ENCODE peak calls at places on chromosomes 2 and 18, in six cellular contexts. One of them, this sample, is unnamed.

GRCh38 chr2:85247591-85247990 is 80.2 kb downstream of the TGOLN2 start:
- DNase-seq in GM23248: no peak
- DNase-seq in OCI-LY7: no peak
- DNase-seq in MM.1S: no peak
- DNase-seq in hepatocyte: no peak
- DNase-seq in HCT116: no peak
- DNase-seq in this sample: no peak

GRCh38 chr2:203626952-203627681 is 79.3 kb upstream of the CD28 start:
- DNase-seq in GM23248: peak
- DNase-seq in OCI-LY7: no peak
- DNase-seq in MM.1S: no peak
- DNase-seq in HCT116: no peak
- DNase-seq in hepatocyte: peak
- DNase-seq in this sample: no peak

GRCh38 chr2:14567561-14567960 is 65.0 kb upstream of the LRATD1 start:
- DNase-seq in HCT116: no peak
- DNase-seq in hepatocyte: no peak
- DNase-seq in GM23248: no peak
- DNase-seq in MM.1S: no peak
- DNase-seq in OCI-LY7: no peak
- DNase-seq in this sample: no peak

GRCh38 chr2:225052703-225053102 is 10.4 kb upstream of the DOCK10 start:
- DNase-seq in HCT116: no peak
- DNase-seq in OCI-LY7: peak
- DNase-seq in GM23248: no peak
- DNase-seq in hepatocyte: no peak
- DNase-seq in MM.1S: peak
- DNase-seq in this sample: no peak

GRCh38 chr2:78408795-78409118 is 616.7 kb upstream of the REG3G start:
- DNase-seq in OCI-LY7: no peak
- DNase-seq in GM23248: no peak
- DNase-seq in hepatocyte: no peak
- DNase-seq in MM.1S: no peak
- DNase-seq in HCT116: no peak
- DNase-seq in this sample: no peak

GRCh38 chr18:74288041-74288440 is 3.7 kb downstream of the CYB5A start:
- DNase-seq in OCI-LY7: no peak
- DNase-seq in GM23248: no peak
- DNase-seq in hepatocyte: no peak
- DNase-seq in MM.1S: no peak
- DNase-seq in HCT116: no peak
- DNase-seq in this sample: no peak

GRCh38 chr2:46988733-46989481 is 73.3 kb upstream of the MCFD2 start:
- DNase-seq in HCT116: no peak
- DNase-seq in hepatocyte: no peak
- DNase-seq in GM23248: no peak
- DNase-seq in OCI-LY7: peak
- DNase-seq in MM.1S: no peak
- DNase-seq in this sample: peak

GRCh38 chr2:239936838-239937581 is 88.1 kb downstream of the NDUFA10 start:
- DNase-seq in GM23248: no peak
- DNase-seq in MM.1S: no peak
- DNase-seq in HCT116: no peak
- DNase-seq in OCI-LY7: no peak
- DNase-seq in hepatocyte: no peak
- DNase-seq in this sample: no peak

GRCh38 chr18:61334491-61334850 is 1.2 kb downstream of the CDH20 start:
- DNase-seq in OCI-LY7: no peak
- DNase-seq in HCT116: no peak
- DNase-seq in MM.1S: no peak
- DNase-seq in hepatocyte: no peak
- DNase-seq in GM23248: peak
- DNase-seq in this sample: no peak

GRCh38 chr2:236546561-236546961 is 23.1 kb upstream of the ACKR3 start:
- DNase-seq in OCI-LY7: peak
- DNase-seq in HCT116: no peak
- DNase-seq in MM.1S: no peak
- DNase-seq in GM23248: no peak
- DNase-seq in hepatocyte: no peak
- DNase-seq in this sample: no peak

GRCh38 chr2:226609361-226609760 is 190.3 kb downstream of the IRS1 start:
- DNase-seq in hepatocyte: peak
- DNase-seq in OCI-LY7: no peak
- DNase-seq in GM23248: peak
- DNase-seq in MM.1S: no peak
- DNase-seq in HCT116: no peak
- DNase-seq in this sample: no peak

GRCh38 chr2:181393472-181393871 is 63.7 kb upstream of the ITGA4 start:
- DNase-seq in HCT116: peak
- DNase-seq in OCI-LY7: no peak
- DNase-seq in hepatocyte: no peak
- DNase-seq in GM23248: peak
- DNase-seq in MM.1S: peak
- DNase-seq in this sample: no peak

GRCh38 chr2:222861411-222862067 is 703 bp downstream of the ACSL3 start:
- DNase-seq in GM23248: peak
- DNase-seq in OCI-LY7: peak
- DNase-seq in hepatocyte: peak
- DNase-seq in HCT116: no peak
- DNase-seq in MM.1S: peak
- DNase-seq in this sample: no peak

GRCh38 chr2:239468491-239469017 is 67.7 kb upstream of the HDAC4 start:
- DNase-seq in HCT116: no peak
- DNase-seq in OCI-LY7: no peak
- DNase-seq in GM23248: no peak
- DNase-seq in hepatocyte: no peak
- DNase-seq in MM.1S: no peak
- DNase-seq in this sample: no peak

GRCh38 chr2:37466533-37467230 is 122.3 kb downstream of the QPCT start:
- DNase-seq in OCI-LY7: no peak
- DNase-seq in GM23248: peak
- DNase-seq in HCT116: no peak
- DNase-seq in hepatocyte: no peak
- DNase-seq in MM.1S: no peak
- DNase-seq in this sample: no peak

GRCh38 chr2:71226391-71226964 is 425 bp downstream of the PAIP2B start:
- DNase-seq in MM.1S: peak
- DNase-seq in OCI-LY7: peak
- DNase-seq in hepatocyte: peak
- DNase-seq in GM23248: peak
- DNase-seq in HCT116: no peak
- DNase-seq in this sample: peak

GRCh38 chr2:229719926-229720652 is 5.7 kb upstream of the DNER start:
- DNase-seq in MM.1S: no peak
- DNase-seq in hepatocyte: no peak
- DNase-seq in OCI-LY7: no peak
- DNase-seq in GM23248: no peak
- DNase-seq in HCT116: no peak
- DNase-seq in this sample: no peak

GRCh38 chr2:12296915-12297314 is 419.8 kb upstream of the TRIB2 start:
- DNase-seq in hepatocyte: no peak
- DNase-seq in GM23248: no peak
- DNase-seq in OCI-LY7: no peak
- DNase-seq in HCT116: no peak
- DNase-seq in MM.1S: no peak
- DNase-seq in this sample: no peak

GRCh38 chr18:67519582-67519981 is 3.1 kb upstream of the DSEL start:
- DNase-seq in MM.1S: no peak
- DNase-seq in HCT116: no peak
- DNase-seq in GM23248: peak
- DNase-seq in OCI-LY7: no peak
- DNase-seq in hepatocyte: peak
- DNase-seq in this sample: no peak

GRCh38 chr2:16515709-16516108 is 149.9 kb downstream of the CYRIA start:
- DNase-seq in MM.1S: no peak
- DNase-seq in GM23248: no peak
- DNase-seq in HCT116: no peak
- DNase-seq in hepatocyte: no peak
- DNase-seq in OCI-LY7: no peak
- DNase-seq in this sample: no peak

GRCh38 chr2:216392018-216392562 is 19.8 kb upstream of the MARCHF4 start:
- DNase-seq in HCT116: no peak
- DNase-seq in hepatocyte: no peak
- DNase-seq in OCI-LY7: no peak
- DNase-seq in MM.1S: no peak
- DNase-seq in GM23248: no peak
- DNase-seq in this sample: peak

GRCh38 chr18:30177056-30177455 is 865.5 kb downstream of the DSC3 start:
- DNase-seq in HCT116: no peak
- DNase-seq in hepatocyte: no peak
- DNase-seq in OCI-LY7: no peak
- DNase-seq in MM.1S: no peak
- DNase-seq in GM23248: peak
- DNase-seq in this sample: no peak

GRCh38 chr18:7908686-7909299 is 341.7 kb downstream of the PTPRM start:
- DNase-seq in OCI-LY7: no peak
- DNase-seq in MM.1S: no peak
- DNase-seq in hepatocyte: no peak
- DNase-seq in GM23248: no peak
- DNase-seq in HCT116: no peak
- DNase-seq in this sample: no peak

GRCh38 chr2:241680044-241680443 is 6.6 kb downstream of the DTYMK start:
- DNase-seq in OCI-LY7: no peak
- DNase-seq in MM.1S: no peak
- DNase-seq in GM23248: no peak
- DNase-seq in hepatocyte: no peak
- DNase-seq in HCT116: no peak
- DNase-seq in this sample: no peak

GRCh38 chr2:74740395-74741075 is 86.5 kb downstream of the SEMA4F start:
- DNase-seq in hepatocyte: peak
- DNase-seq in HCT116: peak
- DNase-seq in GM23248: peak
- DNase-seq in MM.1S: no peak
- DNase-seq in OCI-LY7: no peak
- DNase-seq in this sample: no peak

GRCh38 chr2:66170681-66171234 is 264.2 kb upstream of the MEIS1 start:
- DNase-seq in HCT116: no peak
- DNase-seq in hepatocyte: no peak
- DNase-seq in GM23248: no peak
- DNase-seq in MM.1S: no peak
- DNase-seq in OCI-LY7: no peak
- DNase-seq in this sample: no peak

GRCh38 chr2:15798716-15799431 is 141.5 kb upstream of the MYCN start:
- DNase-seq in hepatocyte: no peak
- DNase-seq in HCT116: no peak
- DNase-seq in MM.1S: no peak
- DNase-seq in GM23248: no peak
- DNase-seq in OCI-LY7: no peak
- DNase-seq in this sample: no peak

GRCh38 chr2:26969089-26969844 is 1.2 kb upstream of the MAPRE3 start:
- DNase-seq in HCT116: no peak
- DNase-seq in hepatocyte: no peak
- DNase-seq in GM23248: peak
- DNase-seq in OCI-LY7: no peak
- DNase-seq in MM.1S: no peak
- DNase-seq in this sample: no peak
- H3K4me2 ChIP-seq in HCT116: no peak
- H3K4me2 ChIP-seq in hepatocyte: no peak
- H3K4me2 ChIP-seq in GM23248: no peak
- H3K4me2 ChIP-seq in OCI-LY7: no peak
- H3K4me2 ChIP-seq in MM.1S: no peak
- H3K4me2 ChIP-seq in this sample: no peak

DNA sequence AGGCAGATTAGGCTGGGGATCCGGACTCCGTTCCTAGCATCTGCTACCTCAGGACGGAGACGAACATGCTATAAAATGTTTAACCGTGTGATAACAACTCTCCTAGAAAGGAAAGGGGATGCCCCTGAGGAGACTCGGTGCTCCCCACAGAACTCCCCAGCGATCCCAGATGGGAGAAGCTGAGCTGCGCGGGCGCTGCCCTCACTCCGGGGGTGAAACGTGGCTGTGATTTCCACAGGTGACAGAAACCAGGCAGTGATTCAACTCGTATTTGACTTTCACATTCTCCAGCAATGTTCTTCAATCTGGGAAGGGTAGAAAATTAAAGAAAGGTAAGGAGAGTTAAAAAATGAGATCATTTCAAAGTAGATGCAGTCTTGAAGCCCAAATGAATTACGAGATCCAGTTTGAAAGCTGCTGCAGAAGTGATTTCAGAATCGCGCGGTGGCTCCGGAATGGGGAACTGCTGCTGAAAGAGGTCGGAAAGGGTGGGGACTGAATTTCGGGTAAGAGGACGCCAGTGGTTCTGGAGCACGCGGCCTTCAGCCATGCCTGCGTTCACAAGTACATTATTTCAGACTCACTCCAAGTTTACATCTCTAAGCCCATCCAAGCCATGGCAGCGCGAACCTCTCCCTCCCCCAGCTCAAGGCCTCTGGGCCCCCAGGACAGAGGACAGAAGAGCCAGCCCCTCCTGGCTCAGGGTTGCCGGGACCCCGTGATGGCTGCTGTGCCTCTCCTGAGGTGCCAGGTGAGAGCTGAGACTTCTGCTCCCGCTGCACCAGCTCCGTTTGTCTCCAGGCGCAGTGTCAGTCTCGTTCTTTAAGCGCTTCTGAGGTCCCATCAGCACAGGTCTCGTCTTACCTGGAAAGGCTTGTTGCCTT is 39.5 kb downstream of the ADNP2 start:
- DNase-seq in GM23248: peak
- DNase-seq in hepatocyte: no peak
- DNase-seq in MM.1S: no peak
- DNase-seq in HCT116: no peak
- DNase-seq in OCI-LY7: no peak
- DNase-seq in this sample: no peak
- TF ChIP-seq EZH2phosphoT487 in GM23248: no peak
- TF ChIP-seq EZH2phosphoT487 in hepatocyte: no peak
- TF ChIP-seq EZH2phosphoT487 in MM.1S: no peak
- TF ChIP-seq EZH2phosphoT487 in HCT116: no peak
- TF ChIP-seq EZH2phosphoT487 in OCI-LY7: no peak
- TF ChIP-seq EZH2phosphoT487 in this sample: no peak

DNA sequence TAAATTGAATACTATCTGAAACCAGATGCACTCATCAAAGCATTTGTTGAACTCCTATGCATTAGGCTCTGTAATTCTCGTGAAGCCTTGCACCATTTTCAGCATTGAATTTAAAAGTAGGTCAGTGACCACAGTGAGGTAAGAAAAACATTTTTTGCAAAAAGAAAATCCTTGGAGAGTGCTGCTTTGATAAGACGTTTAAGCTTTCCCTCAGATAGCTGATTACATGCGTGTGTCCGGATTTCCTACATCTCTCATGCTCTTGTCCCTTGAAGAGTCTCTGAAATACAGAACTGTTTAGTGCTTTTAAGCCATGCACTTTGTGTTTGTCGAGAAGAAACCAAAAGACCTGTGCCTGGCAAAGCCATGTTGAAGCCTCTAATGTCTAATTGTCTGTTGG is 113.6 kb downstream of the FMNL2 start:
- DNase-seq in OCI-LY7: no peak
- DNase-seq in MM.1S: no peak
- DNase-seq in GM23248: no peak
- DNase-seq in hepatocyte: no peak
- DNase-seq in HCT116: no peak
- DNase-seq in this sample: no peak
- H3K4me2 ChIP-seq in OCI-LY7: no peak
- H3K4me2 ChIP-seq in MM.1S: no peak
- H3K4me2 ChIP-seq in GM23248: no peak
- H3K4me2 ChIP-seq in hepatocyte: peak
- H3K4me2 ChIP-seq in HCT116: no peak
- H3K4me2 ChIP-seq in this sample: no peak

GRCh38 chr2:207133862-207134519 is 31.8 kb downstream of the KLF7 start:
- DNase-seq in MM.1S: peak
- DNase-seq in HCT116: no peak
- DNase-seq in GM23248: peak
- DNase-seq in hepatocyte: peak
- DNase-seq in OCI-LY7: no peak
- DNase-seq in this sample: peak
- TF ChIP-seq EZH2phosphoT487 in MM.1S: no peak
- TF ChIP-seq EZH2phosphoT487 in HCT116: no peak
- TF ChIP-seq EZH2phosphoT487 in GM23248: no peak
- TF ChIP-seq EZH2phosphoT487 in hepatocyte: no peak
- TF ChIP-seq EZH2phosphoT487 in OCI-LY7: no peak
- TF ChIP-seq EZH2phosphoT487 in this sample: no peak

GRCh38 chr2:218166791-218167190 is at the start of gene CXCR1:
- DNase-seq in HCT116: no peak
- DNase-seq in hepatocyte: no peak
- DNase-seq in MM.1S: peak
- DNase-seq in OCI-LY7: peak
- DNase-seq in GM23248: no peak
- DNase-seq in this sample: no peak
- H3K4me2 ChIP-seq in HCT116: peak
- H3K4me2 ChIP-seq in hepatocyte: no peak
- H3K4me2 ChIP-seq in MM.1S: peak
- H3K4me2 ChIP-seq in OCI-LY7: no peak
- H3K4me2 ChIP-seq in GM23248: no peak
- H3K4me2 ChIP-seq in this sample: no peak

This sample was measured in neural progenitor cell.